ENCODE peak calls at places on chromosomes 12 and 14, in ten cellular contexts. F is colonic mucosa; M is K562; P is heart right ventricle; R is body of pancreas; U is CD8-positive, alpha-beta memory T cell; Y is OCI-LY7; N is fibroblast of lung; E is IMR-90; J is heart left ventricle. W is an unnamed sample. For H3K4me1 and H3K36me3, the result is how much of the 10 kb centered on the place peaks cover.

GRCh38 chr12:12946686-12947355 is 5.1 kb downstream of the GPRC5D start:
- DNase-seq in N (no peak), J (no peak), M (no peak), E (no peak), U (no peak), F (no peak), R (no peak), P (no peak), Y (no peak), W (no peak)

GRCh38 chr14:91873476-91874265 is 6.3 kb upstream of the TC2N start:
- DNase-seq in E (peak), M (no peak), P (no peak), N (peak), U (peak), F (peak), J (no peak), Y (peak), R (peak), W (no peak)

GRCh38 chr12:121400332-121401139 is 618 bp downstream of the RNF34 start:
- DNase-seq in M (no peak), J (peak), P (peak), N (peak), E (peak), Y (peak), U (peak), R (peak), F (peak), W (peak)

GRCh38 chr12:48903982-48904411 is 21.3 kb downstream of the FKBP11 start:
- DNase-seq in F (peak), P (peak), J (peak), U (peak), R (peak), N (peak), M (peak), E (peak), Y (peak), W (peak)

GRCh38 chr12:105970885-105971284 is 167.9 kb downstream of the NUAK1 start:
- DNase-seq in F (no peak), M (no peak), P (no peak), E (no peak), N (no peak), J (no peak), Y (no peak), R (no peak), U (no peak), W (no peak)

GRCh38 chr12:91628656-91629055 is 446.0 kb upstream of the DCN start:
- DNase-seq in M (no peak), F (no peak), P (no peak), E (no peak), Y (no peak), J (no peak), R (no peak), N (no peak), U (no peak), W (no peak)

GRCh38 chr12:109587921-109588320 is 14.3 kb downstream of the MVK start:
- DNase-seq in U (no peak), R (no peak), F (no peak), Y (no peak), P (no peak), E (no peak), N (no peak), J (no peak), M (no peak), W (no peak)

GRCh38 chr12:66823857-66824570 is 145.1 kb upstream of the GRIP1 start:
- DNase-seq in M (no peak), Y (no peak), F (no peak), P (no peak), J (no peak), R (no peak), U (no peak), E (no peak), N (no peak), W (no peak)

GRCh38 chr12:112919131-112919530 is 12.4 kb downstream of the OAS1 start:
- DNase-seq in J (no peak), N (no peak), F (no peak), Y (no peak), E (no peak), R (no peak), P (no peak), M (no peak), U (no peak), W (peak)

GRCh38 chr12:122918827-122919226 is 22.9 kb upstream of the VPS37B start:
- DNase-seq in F (no peak), N (no peak), P (no peak), R (no peak), J (no peak), M (no peak), U (no peak), E (peak), Y (no peak), W (no peak)

GRCh38 chr12:56261503-56262230 is 3.5 kb upstream of the ANKRD52 start:
- DNase-seq in U (no peak), N (peak), M (no peak), R (no peak), J (no peak), E (peak), F (no peak), Y (no peak), P (no peak), W (no peak)

GRCh38 chr14:37340353-37340752 is 142.6 kb downstream of the MIPOL1 start:
- DNase-seq in N (no peak), E (no peak), F (no peak), J (no peak), R (no peak), Y (no peak), U (no peak), P (no peak), M (no peak), W (no peak)

GRCh38 chr12:57133916-57134315 is 5.6 kb downstream of the LRP1 start:
- DNase-seq in J (peak), F (peak), M (no peak), R (no peak), P (peak), N (no peak), E (no peak), U (no peak), Y (no peak), W (no peak)

GRCh38 chr12:15364221-15365170 is 42.2 kb downstream of the PTPRO start:
- DNase-seq in R (no peak), Y (no peak), P (no peak), J (no peak), F (no peak), E (no peak), M (no peak), N (peak), U (no peak), W (no peak)

GRCh38 chr12:2052861-2053674 is at the start of gene CACNA1C:
- DNase-seq in Y (peak), J (peak), U (peak), M (no peak), P (peak), R (peak), N (peak), F (peak), E (peak), W (peak)

GRCh38 chr12:7667025-7667575 is 1.4 kb upstream of the APOBEC1 start:
- DNase-seq in F (no peak), Y (peak), U (no peak), M (no peak), R (no peak), N (no peak), J (no peak), P (no peak), E (no peak), W (no peak)

GRCh38 chr12:124506145-124506831 is 61.1 kb downstream of the NCOR2 start:
- DNase-seq in J (peak), M (peak), E (no peak), R (peak), P (peak), U (no peak), F (peak), Y (no peak), N (no peak), W (peak)

GRCh38 chr12:117045175-117045997 is 53.8 kb downstream of the TESC start:
- DNase-seq in J (peak), E (no peak), F (no peak), M (no peak), Y (no peak), P (no peak), N (no peak), U (no peak), R (no peak), W (no peak)

GRCh38 chr12:26233620-26234019 is 38.2 kb downstream of the SSPN start:
- DNase-seq in U (no peak), J (no peak), N (peak), R (no peak), Y (no peak), M (no peak), F (no peak), E (peak), P (no peak), W (no peak)

GRCh38 chr14:103889313-103890051 is 38.8 kb upstream of the TDRD9 start:
- DNase-seq in Y (no peak), N (no peak), J (peak), F (peak), R (peak), M (peak), P (peak), U (no peak), E (peak), W (no peak)

GRCh38 chr12:112599871-112600270 is 181.1 kb downstream of the PTPN11 start:
- DNase-seq in N (no peak), R (no peak), J (no peak), E (no peak), M (no peak), P (no peak), F (no peak), U (no peak), Y (no peak), W (no peak)

GRCh38 chr12:96986883-96987523 is 79.9 kb downstream of the NEDD1 start:
- DNase-seq in U (no peak), J (no peak), M (peak), P (no peak), E (peak), N (peak), Y (peak), R (peak), F (no peak), W (no peak)

GRCh38 chr12:120886194-120887018 is 17.8 kb downstream of the SPPL3 start:
- DNase-seq in Y (peak), M (no peak), J (no peak), F (no peak), R (no peak), E (no peak), U (peak), P (no peak), N (no peak), W (no peak)

GRCh38 chr12:43282106-43282505 is 269.9 kb downstream of the ADAMTS20 start:
- DNase-seq in J (no peak), N (peak), Y (no peak), U (no peak), F (no peak), P (no peak), E (peak), M (no peak), R (no peak), W (no peak)

GRCh38 chr14:77022219-77022852 is 6.2 kb downstream of the IRF2BPL start:
- DNase-seq in J (no peak), N (no peak), F (peak), R (peak), U (no peak), Y (no peak), M (no peak), E (no peak), P (no peak), W (no peak)

GRCh38 chr12:93306636-93307035 is 71.1 kb upstream of the NUDT4 start:
- DNase-seq in F (no peak), Y (no peak), R (no peak), N (no peak), M (no peak), U (no peak), J (no peak), E (no peak), P (no peak), W (no peak)
- H3K4me1 ChIP-seq in F (under half), Y (under half), R (under half), N (under half), M (under half), U (under half), J (under half), E (under half), P (under half), W (under half)

GRCh38 chr12:76586764-76587395 is 27.3 kb upstream of the OSBPL8 start:
- DNase-seq in N (peak), J (no peak), U (peak), F (peak), E (peak), P (no peak), M (peak), R (peak), Y (peak), W (peak)
- H3K36me3 ChIP-seq in N (under half), J (under half), U (under half), F (under half), E (under half), P (under half), M (under half), R (under half), Y (under half), W (under half)

DNA sequence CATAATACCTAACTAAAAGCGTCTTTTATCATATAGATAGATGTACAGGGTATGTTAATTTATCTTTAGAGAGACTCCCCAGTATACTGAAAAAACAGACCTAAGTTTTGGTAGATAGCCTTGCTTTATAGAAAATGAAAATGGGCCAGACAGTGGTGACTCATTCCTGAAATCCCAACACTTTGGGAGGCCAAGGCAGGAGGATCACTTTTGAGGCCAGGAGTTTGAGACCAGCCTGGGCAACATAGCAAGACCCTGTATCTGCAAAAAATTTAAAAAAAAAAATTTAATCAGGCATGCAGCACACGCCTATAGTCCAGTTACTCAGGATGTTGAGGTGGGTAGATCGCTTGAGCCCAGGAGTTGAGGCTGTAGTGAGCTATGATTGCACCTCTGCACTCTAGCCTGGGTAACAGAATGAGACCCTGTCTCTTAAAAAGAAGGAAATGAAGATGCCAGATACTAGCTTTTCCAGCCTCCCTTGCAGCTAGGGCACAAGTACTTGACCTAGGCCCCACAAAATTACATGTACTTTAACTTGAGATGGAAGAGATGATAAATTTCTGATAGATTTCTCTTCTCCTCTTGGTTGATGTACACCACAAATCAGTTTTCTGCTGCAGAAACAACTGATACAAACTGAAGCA is 17.1 kb downstream of the RAP1B start:
- DNase-seq in F (no peak), R (no peak), N (no peak), Y (no peak), M (no peak), E (no peak), J (no peak), U (no peak), P (no peak), W (no peak)
- H3K4me1 ChIP-seq in F (under half), R (under half), N (under half), Y (half or more), M (under half), E (under half), J (under half), U (half or more), P (under half), W (under half)

GRCh38 chr12:926641-927040 is 22.9 kb downstream of the RAD52 start:
- DNase-seq in F (no peak), J (no peak), M (no peak), N (no peak), U (no peak), P (no peak), E (no peak), Y (no peak), R (no peak), W (no peak)
- H3K36me3 ChIP-seq in F (under half), J (under half), M (under half), N (under half), U (under half), P (half or more), E (under half), Y (half or more), R (under half), W (under half)

GRCh38 chr14:54772451-54772881 is 130.2 kb downstream of the GCH1 start:
- DNase-seq in P (no peak), N (peak), E (peak), U (no peak), R (no peak), Y (no peak), J (no peak), F (no peak), M (no peak), W (no peak)
- H3K4me1 ChIP-seq in P (under half), N (under half), E (under half), U (under half), R (under half), Y (under half), J (under half), F (under half), M (under half), W (under half)

W was measured in adrenal gland.